ENCODE peak calls at places on chromosome 1, in seven cellular contexts. One of them, this sample, is unnamed.

GRCh38 chr1:154624756-154625643 is 17.0 kb upstream of the ADAR start:
- DNase-seq in H7: no peak
- DNase-seq in AG20443: peak
- DNase-seq in left colon: no peak
- DNase-seq in iris pigment epithelial cell: peak
- DNase-seq in NCI-H1436: no peak
- DNase-seq in GM06990: no peak
- DNase-seq in this sample: peak

GRCh38 chr1:29282924-29283803 is 46.8 kb downstream of the PTPRU start:
- DNase-seq in H7: peak
- DNase-seq in AG20443: peak
- DNase-seq in left colon: peak
- DNase-seq in iris pigment epithelial cell: peak
- DNase-seq in NCI-H1436: peak
- DNase-seq in GM06990: peak
- DNase-seq in this sample: peak

GRCh38 chr1:147598631-147599361 is 57.5 kb downstream of the BCL9 start:
- DNase-seq in H7: no peak
- DNase-seq in AG20443: peak
- DNase-seq in left colon: no peak
- DNase-seq in iris pigment epithelial cell: peak
- DNase-seq in NCI-H1436: no peak
- DNase-seq in GM06990: no peak
- DNase-seq in this sample: no peak

GRCh38 chr1:207335695-207336363 is 14.4 kb downstream of the CD55 start:
- DNase-seq in H7: no peak
- DNase-seq in AG20443: peak
- DNase-seq in left colon: no peak
- DNase-seq in iris pigment epithelial cell: peak
- DNase-seq in NCI-H1436: no peak
- DNase-seq in GM06990: peak
- DNase-seq in this sample: no peak

GRCh38 chr1:107326823-107327445 is 186.1 kb downstream of the NTNG1 start:
- DNase-seq in H7: no peak
- DNase-seq in AG20443: peak
- DNase-seq in left colon: no peak
- DNase-seq in iris pigment epithelial cell: no peak
- DNase-seq in NCI-H1436: no peak
- DNase-seq in GM06990: no peak
- DNase-seq in this sample: no peak

GRCh38 chr1:205013683-205014367 is 29.2 kb upstream of the CNTN2 start:
- DNase-seq in H7: peak
- DNase-seq in AG20443: peak
- DNase-seq in left colon: no peak
- DNase-seq in iris pigment epithelial cell: peak
- DNase-seq in NCI-H1436: peak
- DNase-seq in GM06990: no peak
- DNase-seq in this sample: peak

GRCh38 chr1:33966346-33967141 is 102.7 kb downstream of the HMGB4 start:
- DNase-seq in H7: no peak
- DNase-seq in AG20443: peak
- DNase-seq in left colon: no peak
- DNase-seq in iris pigment epithelial cell: no peak
- DNase-seq in NCI-H1436: no peak
- DNase-seq in GM06990: no peak
- DNase-seq in this sample: peak

GRCh38 chr1:29896791-29897725 is 660.7 kb downstream of the PTPRU start:
- DNase-seq in H7: no peak
- DNase-seq in AG20443: no peak
- DNase-seq in left colon: no peak
- DNase-seq in iris pigment epithelial cell: no peak
- DNase-seq in NCI-H1436: no peak
- DNase-seq in GM06990: no peak
- DNase-seq in this sample: no peak

GRCh38 chr1:100213141-100213540 is 35.1 kb upstream of the LRRC39 start:
- DNase-seq in H7: peak
- DNase-seq in AG20443: no peak
- DNase-seq in left colon: no peak
- DNase-seq in iris pigment epithelial cell: no peak
- DNase-seq in NCI-H1436: no peak
- DNase-seq in GM06990: no peak
- DNase-seq in this sample: no peak

GRCh38 chr1:1202831-1203560 is 3.4 kb downstream of the TNFRSF18 start:
- DNase-seq in H7: peak
- DNase-seq in AG20443: no peak
- DNase-seq in left colon: no peak
- DNase-seq in iris pigment epithelial cell: no peak
- DNase-seq in NCI-H1436: no peak
- DNase-seq in GM06990: peak
- DNase-seq in this sample: no peak

GRCh38 chr1:81833722-81834121 is 33.0 kb downstream of the ADGRL2 start:
- DNase-seq in H7: no peak
- DNase-seq in AG20443: no peak
- DNase-seq in left colon: no peak
- DNase-seq in iris pigment epithelial cell: no peak
- DNase-seq in NCI-H1436: no peak
- DNase-seq in GM06990: no peak
- DNase-seq in this sample: no peak

This sample was measured in AG08396.